ENCODE peak calls at places on chromosome 21, in five cellular contexts. Q, L, U, J and C are unnamed samples.

GRCh38 chr21:38621132-38621531 is 122.9 kb upstream of the ERG start:
- DNase-seq in Q (no peak), L (no peak), U (no peak), J (peak; percentile 72), C (no peak)

GRCh38 chr21:21463456-21463855 is 465.2 kb downstream of the NCAM2 start:
- DNase-seq in Q (no peak), L (no peak), U (no peak), J (no peak), C (no peak)

GRCh38 chr21:17467392-17467791 is 45.5 kb upstream of the CXADR start:
- DNase-seq in Q (no peak), L (no peak), U (no peak), J (no peak), C (no peak)

GRCh38 chr21:27429612-27430361 is 462.9 kb upstream of the ADAMTS5 start:
- DNase-seq in Q (no peak), L (no peak), U (no peak), J (no peak), C (no peak)

GRCh38 chr21:29382029-29382654 is 83.4 kb downstream of the BACH1 start:
- DNase-seq in Q (no peak), L (no peak), U (no peak), J (no peak), C (no peak)

GRCh38 chr21:20882462-20883415 is 115.5 kb upstream of the NCAM2 start:
- DNase-seq in Q (peak; percentile 47), L (no peak), U (no peak), J (no peak), C (no peak)

GRCh38 chr21:26124896-26125295 is 45.7 kb downstream of the APP start:
- DNase-seq in Q (no peak), L (no peak), U (no peak), J (no peak), C (no peak)

GRCh38 chr21:20997633-20998455 is at the start of gene NCAM2:
- DNase-seq in Q (peak; percentile 72), L (peak; percentile 89), U (peak; percentile 95), J (no peak), C (peak; percentile 62)

GRCh38 chr21:26918318-26919065 is 48.4 kb downstream of the ADAMTS5 start:
- DNase-seq in Q (no peak), L (no peak), U (no peak), J (no peak), C (no peak)

GRCh38 chr21:33231526-33231925 is 1.8 kb downstream of the IFNAR2 start:
- DNase-seq in Q (no peak), L (no peak), U (no peak), J (no peak), C (no peak)

GRCh38 chr21:41091561-41091960 is 76.4 kb upstream of the BACE2 start:
- DNase-seq in Q (no peak), L (no peak), U (no peak), J (no peak), C (no peak)

GRCh38 chr21:39647476-39647875 is 34.7 kb downstream of the B3GALT5 start:
- DNase-seq in Q (no peak), L (no peak), U (no peak), J (no peak), C (no peak)

GRCh38 chr21:26425576-26425975 is 147.5 kb downstream of the CYYR1 start:
- DNase-seq in Q (no peak), L (no peak), U (no peak), J (no peak), C (no peak)

GRCh38 chr21:33682992-33683627 is 40.8 kb downstream of the ITSN1 start:
- DNase-seq in Q (no peak), L (no peak), U (no peak), J (no peak), C (no peak)

GRCh38 chr21:29125979-29126378 is 4.5 kb upstream of the MAP3K7CL start:
- DNase-seq in Q (no peak), L (no peak), U (no peak), J (peak; percentile 17), C (no peak)

GRCh38 chr21:33261635-33262034 is 4.5 kb upstream of the IL10RB start:
- DNase-seq in Q (no peak), L (no peak), U (no peak), J (no peak), C (no peak)

GRCh38 chr21:21200103-21200938 is 202.1 kb downstream of the NCAM2 start:
- DNase-seq in Q (no peak), L (no peak), U (no peak), J (no peak), C (peak; percentile 63)

GRCh38 chr21:41349607-41350390 is 12.0 kb upstream of the MX2 start:
- DNase-seq in Q (no peak), L (no peak), U (no peak), J (peak; percentile 90), C (no peak)

GRCh38 chr21:29230541-29231275 is 68.0 kb upstream of the BACH1 start:
- DNase-seq in Q (no peak), L (no peak), U (no peak), J (no peak), C (no peak)

GRCh38 chr21:33110340-33110715 is 40.4 kb downstream of the OLIG1 start:
- DNase-seq in Q (no peak), L (no peak), U (no peak), J (no peak), C (no peak)

GRCh38 chr21:24023402-24023801 is 1583.9 kb downstream of the MRPL39 start:
- DNase-seq in Q (no peak), L (no peak), U (no peak), J (no peak), C (no peak)

DNA sequence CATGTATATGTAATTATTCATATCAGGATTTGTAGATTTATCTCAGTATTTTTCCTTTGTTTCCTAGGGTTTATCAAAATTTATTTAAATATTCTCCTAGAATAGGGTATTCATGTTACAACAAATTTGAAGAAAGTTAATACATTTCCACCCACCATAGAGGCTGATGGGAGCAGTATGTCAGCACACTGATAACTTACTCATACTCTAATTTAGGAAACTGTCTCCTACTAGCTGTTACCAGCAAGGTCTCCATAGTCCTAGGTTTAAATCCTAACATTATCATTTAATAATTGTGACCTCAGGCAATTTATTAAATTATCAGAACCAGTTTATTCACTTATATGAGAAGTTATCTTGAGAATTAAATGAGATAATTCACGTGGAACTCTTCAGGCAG is 127.0 kb downstream of the USP25 start:
- DNase-seq in Q (no peak), L (no peak), U (no peak), J (no peak), C (no peak)
- TF ChIP-seq POLR2AphosphoS5 in Q (no peak), L (no peak), U (no peak), J (no peak), C (no peak)

DNA sequence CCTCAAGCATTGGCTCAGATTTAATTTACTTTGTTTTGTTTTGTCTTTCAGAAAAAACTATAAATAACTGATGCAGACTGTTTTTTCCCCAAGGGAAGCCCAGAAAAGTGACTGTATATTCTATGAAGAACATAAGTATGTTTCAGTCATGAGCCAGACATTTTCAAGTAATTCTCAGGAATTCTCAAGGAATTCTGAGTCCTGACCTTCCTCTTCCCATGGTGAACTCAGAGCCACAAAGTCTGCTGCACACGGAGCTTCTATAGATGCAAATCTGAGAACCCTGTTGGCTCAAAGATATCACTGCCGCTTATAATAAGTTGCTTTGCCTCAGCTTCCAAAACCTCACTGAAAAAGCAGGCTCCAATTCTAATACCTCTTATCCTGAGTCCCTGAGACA is 418.4 kb upstream of the RUNX1 start:
- DNase-seq in Q (no peak), L (no peak), U (no peak), J (no peak), C (no peak)
- TF ChIP-seq POLR2A in Q (no peak), L (no peak), U (no peak), J (no peak), C (no peak)

DNA sequence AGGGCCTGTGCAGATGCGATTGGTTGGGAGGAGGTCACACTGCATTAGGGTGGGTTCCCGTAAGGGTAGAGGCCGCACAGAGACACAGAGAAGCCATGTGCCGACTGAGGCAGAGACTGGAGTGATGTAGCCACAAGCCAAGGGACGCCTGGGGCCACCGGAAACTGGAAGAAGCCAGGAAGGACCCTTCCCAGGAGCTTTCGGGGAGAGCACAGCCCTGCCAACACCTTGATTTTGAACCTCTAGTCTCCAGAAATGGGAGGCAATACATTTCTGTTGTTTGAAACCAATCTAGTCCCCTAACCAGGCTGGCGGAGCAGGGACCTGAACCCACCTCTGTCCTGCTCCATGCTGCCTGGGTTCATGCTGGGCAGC is 10.8 kb downstream of the UBASH3A start:
- DNase-seq in Q (no peak), L (no peak), U (no peak), J (no peak), C (no peak)
- TF ChIP-seq POLR2AphosphoS5 in Q (no peak), L (no peak), U (no peak), J (no peak), C (no peak)

GRCh38 chr21:25107708-25108107 is 499.6 kb downstream of the MRPL39 start:
- DNase-seq in Q (no peak), L (no peak), U (no peak), J (no peak), C (no peak)
- TF ChIP-seq POLR2A in Q (no peak), L (no peak), U (no peak), J (no peak), C (no peak)

GRCh38 chr21:37529649-37530048 is 163.1 kb downstream of the DYRK1A start:
- DNase-seq in Q (no peak), L (no peak), U (no peak), J (peak; percentile 80), C (no peak)
- TF ChIP-seq POLR2AphosphoS5 in Q (no peak), L (peak; percentile 9), U (no peak), J (no peak), C (no peak)

GRCh38 chr21:34844033-34844923 is 175.5 kb downstream of the CLIC6 start:
- DNase-seq in Q (peak; percentile 60), L (no peak), U (no peak), J (no peak), C (no peak)
- TF ChIP-seq POLR2A in Q (no peak), L (no peak), U (no peak), J (no peak), C (no peak)

DNA sequence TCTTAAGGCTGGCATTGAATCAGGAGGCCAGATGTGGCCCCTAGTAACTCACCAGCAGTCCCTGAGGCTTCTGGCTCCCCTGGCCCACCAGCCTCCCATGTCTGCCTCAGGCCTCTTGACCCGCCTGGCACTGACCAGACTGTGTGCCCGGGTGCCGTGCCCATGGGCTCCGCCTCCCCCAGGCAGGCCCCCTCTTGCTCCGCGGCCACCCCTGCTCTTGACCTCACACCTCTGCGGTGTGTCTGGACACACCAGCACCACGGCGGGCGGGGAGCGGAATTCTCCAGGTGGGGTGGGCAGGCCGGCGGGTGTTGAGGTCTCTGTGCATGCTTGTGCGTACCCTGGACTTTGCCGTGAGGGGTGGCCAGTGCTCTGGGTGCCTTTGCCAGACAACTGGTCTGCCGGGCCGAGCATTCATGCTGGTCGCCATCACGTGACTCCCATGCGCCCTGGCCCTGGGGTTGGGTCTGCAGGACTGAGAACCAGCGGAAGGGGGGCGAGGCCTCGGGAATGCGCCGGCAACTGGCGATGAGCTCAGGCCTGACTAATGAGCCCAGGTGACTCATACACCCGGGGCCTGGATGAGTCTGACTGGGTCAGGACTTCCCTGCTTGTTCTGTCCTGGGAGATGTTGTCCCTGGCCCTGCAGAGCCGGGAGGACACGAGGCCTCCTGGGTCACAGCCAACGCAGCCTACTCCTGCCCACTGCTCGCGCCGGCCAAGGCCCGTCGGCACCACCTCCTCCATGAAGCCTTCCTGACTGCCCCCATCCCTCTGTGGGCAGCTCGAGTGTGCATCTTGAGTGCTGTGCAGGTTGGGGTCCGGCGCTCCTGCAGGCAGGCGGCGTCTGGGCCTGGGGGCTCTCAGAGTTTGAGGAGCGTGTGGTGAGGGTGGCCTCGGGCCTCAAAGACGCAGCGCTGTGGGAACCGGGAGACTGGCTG is 22.6 kb downstream of the COL18A1 start:
- DNase-seq in Q (peak; percentile 36), L (no peak), U (peak; percentile 83), J (no peak), C (peak; percentile 71)
- TF ChIP-seq POLR2AphosphoS5 in Q (peak; percentile 47), L (no peak), U (no peak), J (peak; percentile 61), C (peak; percentile 45)